ENCODE peak calls at places on chromosomes 16 and 17, in five cellular contexts. E is upper lobe of left lung, S is ovary, Z is gastrocnemius medialis, U is K562. C is an unnamed sample.

GRCh38 chr17:82134101-82134500 is 36.1 kb upstream of the FASN start:
- DNase-seq in U (no peak), E (peak; percentile 76), S (no peak), Z (peak; percentile 53), C (no peak)

GRCh38 chr16:77043076-77043475 is 147.9 kb upstream of the MON1B start:
- DNase-seq in S (no peak), U (no peak), Z (no peak), E (no peak), C (no peak)

GRCh38 chr16:88455610-88456355 is 2.7 kb downstream of the ZFPM1 start:
- DNase-seq in Z (no peak), E (peak; percentile 90), S (no peak), U (peak; percentile 64), C (no peak)

GRCh38 chr17:8823279-8823678 is 24.1 kb upstream of the MFSD6L start:
- DNase-seq in U (no peak), E (no peak), S (no peak), Z (no peak), C (peak; percentile 69)

GRCh38 chr16:46591257-46591656 is 29.9 kb downstream of the SHCBP1 start:
- DNase-seq in S (no peak), U (no peak), Z (no peak), E (no peak), C (no peak)

GRCh38 chr16:89633064-89633631 is 19.7 kb downstream of the DPEP1 start:
- DNase-seq in Z (no peak), E (no peak), U (no peak), S (no peak), C (no peak)

GRCh38 chr17:82170412-82170961 is 42.2 kb downstream of the CCDC57 start:
- DNase-seq in E (no peak), S (no peak), Z (no peak), U (peak; percentile 71), C (no peak)

GRCh38 chr16:63442246-63442645 is 1406.0 kb upstream of the CDH8 start:
- DNase-seq in S (no peak), U (no peak), E (no peak), Z (no peak), C (no peak)

GRCh38 chr16:19851476-19851875 is 33.2 kb downstream of the GPRC5B start:
- DNase-seq in E (no peak), S (no peak), Z (no peak), U (no peak), C (no peak)

GRCh38 chr16:61165797-61166196 is 870.4 kb downstream of the CDH8 start:
- DNase-seq in U (no peak), S (no peak), E (no peak), Z (no peak), C (no peak)

GRCh38 chr17:29178750-29179231 is 1.4 kb downstream of the MYO18A start:
- DNase-seq in E (no peak), S (peak; percentile 28), U (no peak), Z (no peak), C (no peak)

GRCh38 chr16:88570691-88571092 is 489 bp downstream of the ZC3H18 start:
- DNase-seq in U (peak; percentile 81), E (no peak), S (no peak), Z (no peak), C (no peak)

GRCh38 chr17:50328360-50328759 is 17.6 kb upstream of the XYLT2 start:
- DNase-seq in Z (no peak), E (peak; percentile 32), S (no peak), U (no peak), C (no peak)

GRCh38 chr16:74862743-74863244 is 88.2 kb upstream of the FA2H start:
- DNase-seq in S (no peak), E (no peak), Z (no peak), U (peak; percentile 73), C (no peak)

GRCh38 chr16:58222532-58223316 is 24.8 kb upstream of the CSNK2A2 start:
- DNase-seq in Z (no peak), E (peak; percentile 16), U (peak; percentile 25), S (no peak), C (no peak)

GRCh38 chr17:42016411-42016831 is 818 bp downstream of the DNAJC7 start:
- DNase-seq in S (no peak), U (peak; percentile 37), E (no peak), Z (no peak), C (no peak)

GRCh38 chr16:16042076-16042475 is 92.7 kb downstream of the ABCC1 start:
- DNase-seq in E (no peak), S (no peak), U (no peak), Z (no peak), C (no peak)

GRCh38 chr16:57539072-57539796 is 2.9 kb upstream of the CCDC102A start:
- DNase-seq in U (no peak), Z (no peak), E (no peak), S (no peak), C (peak; percentile 56)

GRCh38 chr17:81456091-81456490 is 56.5 kb downstream of the ACTG1 start:
- DNase-seq in E (no peak), Z (no peak), S (no peak), U (no peak), C (no peak)

GRCh38 chr17:67829331-67829730 is 4.0 kb downstream of the BPTF start:
- DNase-seq in S (no peak), U (no peak), Z (no peak), E (no peak), C (no peak)

GRCh38 chr17:77145635-77146632 is 5.2 kb downstream of the SEC14L1 start:
- DNase-seq in S (no peak), E (no peak), Z (peak; percentile 45), U (no peak), C (no peak)

GRCh38 chr17:72624652-72625051 is 467.8 kb downstream of the SLC39A11 start:
- DNase-seq in U (no peak), E (no peak), S (no peak), Z (no peak), C (no peak)

GRCh38 chr17:71631483-71631882 is 489.3 kb upstream of the SOX9 start:
- DNase-seq in E (no peak), S (no peak), U (no peak), Z (no peak), C (no peak)

GRCh38 chr16:27455700-27456099 is 53.7 kb downstream of the IL21R start:
- DNase-seq in E (no peak), S (no peak), U (no peak), Z (no peak), C (no peak)

GRCh38 chr17:3805581-3805980 is 4.6 kb upstream of the ITGAE start:
- DNase-seq in E (no peak), Z (no peak), S (no peak), U (no peak), C (no peak)

GRCh38 chr17:3801792-3802191 is 804 bp upstream of the ITGAE start:
- DNase-seq in E (no peak), S (no peak), Z (no peak), U (no peak), C (no peak)

GRCh38 chr17:3802461-3803307 is 1.7 kb upstream of the ITGAE start:
- DNase-seq in Z (peak; percentile 6), U (no peak), E (no peak), S (peak; percentile 81), C (peak; percentile 93)

GRCh38 chr17:3803308-3803640 is 2.3 kb upstream of the ITGAE start:
- DNase-seq in U (no peak), E (no peak), S (no peak), Z (no peak), C (no peak)

DNA sequence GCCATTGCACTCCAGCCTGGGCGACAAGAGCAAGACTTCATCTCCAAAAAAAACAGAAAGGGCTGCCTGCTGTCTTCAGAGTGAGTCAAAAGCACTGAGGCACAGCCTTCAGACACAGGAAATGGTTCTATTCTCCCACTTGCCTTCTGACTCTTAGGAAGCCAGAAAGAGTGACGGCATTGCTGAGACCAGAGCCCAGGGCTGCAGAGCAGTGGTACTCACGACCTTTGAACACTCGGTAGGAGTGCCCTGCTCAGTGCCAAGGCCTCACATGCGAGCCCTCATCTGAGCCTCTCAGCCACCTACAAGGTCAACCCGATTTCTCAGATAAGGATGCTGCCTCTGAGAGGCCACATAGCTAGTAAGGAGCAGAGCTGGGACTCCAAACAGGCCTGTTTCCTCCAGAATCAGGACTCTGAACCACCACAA is 3.5 kb upstream of the ITGAE start:
- DNase-seq in E (no peak), Z (no peak), S (no peak), U (no peak), C (no peak)
- H3K4me1 ChIP-seq in E (peaks cover 7% of the 10 kb centered on the region), Z (no peaks in the 10 kb centered on the region), S (peaks cover 41% of the 10 kb centered on the region), U (no peaks in the 10 kb centered on the region), C (no peaks in the 10 kb centered on the region)

DNA sequence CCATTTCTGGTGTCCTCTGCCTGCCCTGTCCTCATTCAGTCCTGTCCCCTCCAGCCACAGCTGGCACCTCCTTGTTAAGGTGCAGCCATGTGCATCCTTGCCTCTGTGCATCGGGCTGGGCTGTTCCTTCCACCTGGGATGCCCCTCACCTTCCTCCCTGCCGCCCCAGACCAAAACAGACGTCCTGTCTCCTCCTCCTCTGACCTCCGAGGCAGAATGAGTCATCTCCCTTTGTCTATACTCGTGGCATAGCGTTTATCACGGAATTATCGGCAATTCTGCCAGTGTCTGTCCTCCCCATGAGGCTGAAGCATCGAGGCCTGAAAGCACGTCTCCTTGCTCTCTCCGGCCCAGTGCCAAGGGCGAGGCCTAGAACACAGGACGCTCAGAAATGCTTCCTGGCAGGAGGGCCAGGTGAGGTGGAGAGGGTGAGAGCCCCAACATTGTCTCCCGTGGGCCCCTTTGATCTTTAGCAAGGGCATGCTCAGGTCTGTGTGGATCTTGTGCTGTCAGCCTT is 4.6 kb downstream of the RAI1 start:
- DNase-seq in Z (no peak), S (no peak), E (no peak), U (no peak), C (no peak)
- TF ChIP-seq POLR2A in Z (no peak), S (no peak), E (no peak), U (no peak), C (no peak)

GRCh38 chr16:48188449-48189102 is 32.8 kb upstream of the ABCC12 start:
- DNase-seq in U (no peak), Z (no peak), S (no peak), E (no peak), C (no peak)

GRCh38 chr16:48180868-48181480 is 25.2 kb upstream of the ABCC12 start:
- DNase-seq in U (no peak), Z (no peak), S (no peak), E (no peak), C (no peak)

GRCh38 chr16:48182979-48183537 is 27.3 kb upstream of the ABCC12 start:
- DNase-seq in S (no peak), Z (no peak), E (peak; percentile 31), U (no peak), C (no peak)

GRCh38 chr16:48184681-48185080 is 28.9 kb upstream of the ABCC12 start:
- DNase-seq in U (no peak), E (no peak), Z (no peak), S (no peak), C (no peak)
- H3K27me3 ChIP-seq in U (peaks cover 46% of the 10 kb centered on the region), E (no peaks in the 10 kb centered on the region), Z (no peaks in the 10 kb centered on the region), S (no peaks in the 10 kb centered on the region), C (no peaks in the 10 kb centered on the region)

GRCh38 chr17:17018021-17018441 is 24.2 kb upstream of the MPRIP start:
- DNase-seq in S (peak; percentile 7), Z (no peak), U (no peak), E (no peak), C (no peak)
- H3K4me1 ChIP-seq in S (no peaks in the 10 kb centered on the region), Z (no peaks in the 10 kb centered on the region), U (peaks cover 8% of the 10 kb centered on the region), E (peaks cover 16% of the 10 kb centered on the region), C (peaks cover 15% of the 10 kb centered on the region)